ENCODE peak calls at places on chromosomes 6 and 20, in four cellular contexts. P is trophoblast cell, I is neuronal stem cell, B is IMR-90. E is an unnamed sample.

GRCh38 chr6:37868447-37868825 is 48.9 kb downstream of the ZFAND3 start:
- DNase-seq in B (peak), I (no peak), P (peak), E (no peak)

GRCh38 chr6:41326092-41326491 is 9.3 kb upstream of the NCR2 start:
- DNase-seq in I (no peak), P (no peak), B (no peak), E (no peak)

GRCh38 chr6:33437666-33438065 is 16.7 kb upstream of the ZBTB9 start:
- DNase-seq in B (no peak), I (no peak), P (no peak), E (no peak)

GRCh38 chr6:132995432-132995831 is 181.1 kb downstream of the RPS12 start:
- DNase-seq in I (no peak), P (no peak), B (peak), E (no peak)

GRCh38 chr6:15921243-15921642 is 207.6 kb upstream of the MYLIP start:
- DNase-seq in P (no peak), I (no peak), B (no peak), E (no peak)

GRCh38 chr6:139364302-139364981 is 10.0 kb downstream of the CITED2 start:
- DNase-seq in B (peak), I (peak), P (peak), E (no peak)

GRCh38 chr6:109343518-109343917 is 38.7 kb downstream of the CD164 start:
- DNase-seq in P (no peak), B (no peak), I (no peak), E (no peak)

GRCh38 chr6:16849280-16850210 is 88.3 kb upstream of the ATXN1 start:
- DNase-seq in B (peak), I (no peak), P (peak), E (no peak)

GRCh38 chr20:50624351-50625016 is 66.9 kb downstream of the RIPOR3 start:
- DNase-seq in I (no peak), P (no peak), B (no peak), E (no peak)

GRCh38 chr20:51654495-51654894 is 112.0 kb upstream of the NFATC2 start:
- DNase-seq in P (no peak), I (no peak), B (no peak), E (no peak)

GRCh38 chr6:166167258-166167731 is 356 bp downstream of the TBXT start:
- DNase-seq in I (no peak), B (no peak), P (no peak), E (peak)

GRCh38 chr6:9399916-9400315 is 964.6 kb upstream of the SLC35B3 start:
- DNase-seq in I (no peak), P (no peak), B (peak), E (no peak)

GRCh38 chr6:42387336-42387735 is 64.4 kb downstream of the TRERF1 start:
- DNase-seq in B (no peak), P (no peak), I (no peak), E (no peak)

GRCh38 chr20:22729180-22729579 is 144.8 kb upstream of the FOXA2 start:
- DNase-seq in P (no peak), I (no peak), B (no peak), E (no peak)

GRCh38 chr6:145734486-145735355 is 599 bp downstream of the EPM2A start:
- DNase-seq in P (peak), I (peak), B (peak), E (peak)

GRCh38 chr20:48630342-48631075 is 197.3 kb downstream of the PREX1 start:
- DNase-seq in I (no peak), B (no peak), P (no peak), E (peak)

GRCh38 chr20:55067158-55067825 is 591.9 kb downstream of the DOK5 start:
- DNase-seq in I (no peak), B (no peak), P (no peak), E (no peak)

GRCh38 chr6:130362128-130362527 is 3.7 kb upstream of the TMEM200A start:
- DNase-seq in P (peak), B (no peak), I (peak), E (no peak)

GRCh38 chr6:842141-842540 is 149.2 kb upstream of the EXOC2 start:
- DNase-seq in I (no peak), P (no peak), B (no peak), E (no peak)

GRCh38 chr20:56299362-56299761 is 50.8 kb downstream of the MC3R start:
- DNase-seq in P (no peak), B (no peak), I (no peak), E (no peak)

GRCh38 chr6:165662671-165663282 is at the start of gene PDE10A:
- DNase-seq in B (peak), P (peak), I (peak), E (peak)

GRCh38 chr6:26195924-26196845 is 109.0 kb downstream of the HFE start:
- DNase-seq in P (no peak), I (no peak), B (peak), E (no peak)

GRCh38 chr6:15077006-15077405 is 168.9 kb upstream of the JARID2 start:
- DNase-seq in I (no peak), B (peak), P (peak), E (no peak)

GRCh38 chr20:436476-436875 is 25.9 kb downstream of the TBC1D20 start:
- DNase-seq in P (no peak), B (no peak), I (no peak), E (no peak)

GRCh38 chr6:33271608-33272357 is at the start of the genes RPS18 and VPS52:
- DNase-seq in B (peak), P (peak), I (peak), E (peak)

GRCh38 chr6:140988780-140989179 is 1143.9 kb upstream of the GJE1 start:
- DNase-seq in B (no peak), P (no peak), I (no peak), E (no peak)

GRCh38 chr6:19356692-19357091 is 480.5 kb upstream of the ID4 start:
- DNase-seq in I (no peak), P (no peak), B (no peak), E (no peak)

GRCh38 chr6:28004350-28005123 is 47.5 kb downstream of the OR2B6 start:
- DNase-seq in B (no peak), P (no peak), I (no peak), E (no peak)

GRCh38 chr6:151009576-151009975 is 144.1 kb downstream of the MTHFD1L start:
- DNase-seq in P (no peak), I (no peak), B (no peak), E (peak)

GRCh38 chr6:151005896-151006632 is 140.6 kb downstream of the MTHFD1L start:
- DNase-seq in P (no peak), I (no peak), B (no peak), E (no peak)

GRCh38 chr6:151007069-151007468 is 141.6 kb downstream of the MTHFD1L start:
- DNase-seq in B (no peak), P (no peak), I (no peak), E (peak)

GRCh38 chr6:151010111-151010510 is 144.6 kb downstream of the MTHFD1L start:
- DNase-seq in I (no peak), B (no peak), P (no peak), E (no peak)

GRCh38 chr6:151008425-151008824 is 142.9 kb downstream of the MTHFD1L start:
- DNase-seq in B (no peak), I (no peak), P (no peak), E (no peak)
- H2AK5ac ChIP-seq in B (no peak), I (no peak), P (no peak), E (no peak)

GRCh38 chr6:156954781-156955180 is 177.6 kb downstream of the ARID1B start:
- DNase-seq in P (no peak), I (no peak), B (no peak), E (no peak)

GRCh38 chr6:156953478-156954146 is 176.4 kb downstream of the ARID1B start:
- DNase-seq in P (peak), B (peak), I (peak), E (no peak)

GRCh38 chr6:156954191-156954590 is 177.0 kb downstream of the ARID1B start:
- DNase-seq in I (no peak), B (peak), P (peak), E (no peak)

GRCh38 chr6:156956286-156956685 is 179.1 kb downstream of the ARID1B start:
- DNase-seq in I (no peak), B (no peak), P (no peak), E (no peak)

GRCh38 chr6:156955494-156956183 is 178.5 kb downstream of the ARID1B start:
- DNase-seq in I (no peak), P (no peak), B (no peak), E (no peak)
- H2AK5ac ChIP-seq in I (no peak), P (no peak), B (no peak), E (no peak)

DNA sequence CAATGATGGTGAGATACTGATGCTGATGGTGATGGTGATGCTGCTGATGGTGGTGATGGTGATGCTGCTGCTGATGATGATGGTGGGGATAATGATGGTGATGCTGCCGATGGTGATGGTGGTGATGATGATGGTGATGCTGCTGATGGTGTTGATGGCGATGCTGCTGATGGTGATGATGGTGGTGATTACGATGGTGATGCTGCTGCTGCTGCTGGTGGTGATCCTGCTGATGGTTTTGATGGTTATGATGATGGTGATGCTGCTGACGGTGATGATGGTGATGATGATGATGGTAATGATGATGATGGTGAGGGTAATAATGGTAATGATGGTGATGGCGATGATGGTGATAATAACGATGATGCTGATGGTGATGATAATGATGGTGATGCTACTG is 50.0 kb downstream of the ARHGAP40 start:
- DNase-seq in I (no peak), B (no peak), P (no peak), E (no peak)
- H2AK5ac ChIP-seq in I (no peak), B (no peak), P (no peak), E (no peak)

DNA sequence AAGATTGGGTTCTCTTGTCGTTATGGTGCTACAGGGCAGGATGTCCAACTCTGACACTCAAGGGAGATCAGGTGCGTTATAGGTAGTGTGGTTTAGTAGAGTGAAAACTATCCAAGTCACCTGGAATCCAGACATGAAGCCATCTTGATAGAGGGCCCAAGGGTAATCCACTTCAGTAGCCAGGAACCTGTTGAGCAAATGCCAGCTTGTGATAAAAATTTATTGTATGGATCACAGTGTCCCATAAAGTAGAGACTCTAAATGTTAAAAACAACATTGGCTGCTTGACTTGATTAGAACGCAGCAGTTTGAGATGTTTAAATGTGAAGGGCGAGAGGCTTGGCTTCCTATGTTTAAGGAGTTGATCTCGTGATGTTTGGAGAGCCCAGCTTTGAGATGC is 105.7 kb upstream of the GMDS start:
- DNase-seq in B (no peak), I (no peak), P (no peak), E (no peak)
- H2AK5ac ChIP-seq in B (peak), I (no peak), P (no peak), E (no peak)

GRCh38 chr6:87909849-87910248 is 137.8 kb upstream of the SPACA1 start:
- DNase-seq in I (no peak), P (peak), B (peak), E (no peak)
- H2AK5ac ChIP-seq in I (no peak), P (no peak), B (no peak), E (no peak)

GRCh38 chr20:58688414-58688813 is 4.2 kb upstream of the NPEPL1 start:
- DNase-seq in I (no peak), B (no peak), P (no peak), E (no peak)
- H2AK5ac ChIP-seq in I (no peak), B (no peak), P (no peak), E (no peak)

DNA sequence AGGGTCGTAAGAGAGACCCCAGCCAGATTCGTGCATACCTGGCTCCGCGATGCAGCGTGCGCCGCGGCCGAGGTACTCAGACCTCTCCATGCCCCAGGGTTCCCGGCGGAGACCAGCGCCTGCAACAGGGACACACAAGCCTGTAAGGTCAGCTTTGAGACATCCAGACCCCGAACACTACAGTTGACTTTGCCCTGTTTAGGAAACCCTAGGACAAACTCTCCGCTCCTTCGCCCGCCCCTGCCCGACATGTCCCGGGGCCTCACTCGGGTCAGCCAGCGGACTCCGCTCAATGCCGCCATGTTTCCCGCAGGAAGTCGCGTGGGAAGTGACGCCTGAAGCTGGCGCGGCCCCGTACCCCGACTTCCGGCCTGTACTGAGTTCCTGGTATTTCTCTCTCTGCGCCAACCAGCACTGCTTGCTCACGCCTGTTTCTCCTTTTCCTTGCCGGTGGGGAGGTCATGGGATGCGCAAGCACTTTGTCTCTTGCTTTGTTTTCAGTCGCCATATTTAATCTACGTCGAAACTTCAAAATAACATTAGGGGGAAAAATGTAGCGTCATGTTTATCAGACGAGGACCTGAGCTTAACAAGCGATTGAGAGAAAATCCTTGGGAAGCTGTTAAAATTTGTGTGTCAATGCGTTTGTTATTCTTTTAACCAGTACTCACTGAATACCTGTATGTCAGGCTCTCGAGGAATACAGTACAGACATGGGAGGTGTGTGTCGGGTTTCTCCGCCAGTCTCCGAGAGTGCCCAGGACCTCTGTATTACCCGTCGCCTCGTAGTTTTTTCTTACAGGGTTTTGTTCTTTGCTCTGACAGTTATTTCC is at the start of gene IDH3B:
- DNase-seq in B (peak), I (peak), P (peak), E (peak)
- H2AK5ac ChIP-seq in B (peak), I (peak), P (peak), E (no peak)

DNA sequence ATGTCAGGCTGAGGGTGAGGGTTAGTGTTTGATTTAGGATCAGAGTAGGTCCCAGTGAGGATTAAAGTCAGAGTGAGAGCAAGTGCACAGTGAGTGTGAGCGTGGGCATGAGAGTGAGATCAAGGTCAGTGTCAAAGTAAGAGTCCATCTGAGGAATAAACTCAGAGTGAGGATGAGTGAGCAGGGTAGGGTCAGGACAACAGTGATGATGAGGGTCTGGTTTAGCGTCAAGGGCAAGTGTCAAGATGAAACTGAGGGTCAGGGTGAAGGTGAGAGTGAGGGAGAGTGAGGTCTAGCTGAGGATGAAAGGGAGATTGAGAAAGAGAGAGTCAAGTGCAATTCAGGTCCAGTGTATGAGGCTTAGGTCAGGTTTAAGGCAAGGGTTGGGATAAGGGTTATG is 7.7 kb upstream of the ZNF343 start:
- DNase-seq in B (no peak), P (no peak), I (no peak), E (no peak)
- H2AK5ac ChIP-seq in B (peak), P (no peak), I (no peak), E (no peak)

GRCh38 chr6:4802312-4802935 is 26.2 kb downstream of the CDYL start:
- DNase-seq in B (no peak), I (no peak), P (no peak), E (no peak)
- H2AK5ac ChIP-seq in B (no peak), I (no peak), P (peak), E (no peak)

GRCh38 chr6:73566954-73567591 is 46.2 kb upstream of the EEF1A1 start:
- DNase-seq in B (peak), P (peak), I (no peak), E (no peak)
- H2AK5ac ChIP-seq in B (peak), P (no peak), I (no peak), E (peak)